ENCODE peak calls at places on chromosomes 3 and 15, in nine cellular contexts. One of them, this sample, is unnamed.

GRCh38 chr3:59268170-59268569 is 218.3 kb upstream of the CFAP20DC start:
- DNase-seq in OCI-LY7: no peak
- DNase-seq in GDM1: no peak
- DNase-seq in M059J: peak; percentile 40
- DNase-seq in vagina: no peak
- DNase-seq in nephron progenitor cell: no peak
- DNase-seq in kidney epithelial cell: no peak
- DNase-seq in GM13976: no peak
- DNase-seq in mammary epithelial cell: peak; percentile 75
- DNase-seq in this sample: no peak

GRCh38 chr3:152126260-152126659 is 142.5 kb upstream of the MBNL1 start:
- DNase-seq in OCI-LY7: no peak
- DNase-seq in GDM1: no peak
- DNase-seq in M059J: no peak
- DNase-seq in vagina: no peak
- DNase-seq in nephron progenitor cell: no peak
- DNase-seq in kidney epithelial cell: no peak
- DNase-seq in GM13976: no peak
- DNase-seq in mammary epithelial cell: no peak
- DNase-seq in this sample: no peak

GRCh38 chr3:188659444-188660100 is 505.6 kb downstream of the LPP start:
- DNase-seq in OCI-LY7: no peak
- DNase-seq in GDM1: no peak
- DNase-seq in M059J: no peak
- DNase-seq in vagina: no peak
- DNase-seq in nephron progenitor cell: no peak
- DNase-seq in kidney epithelial cell: no peak
- DNase-seq in GM13976: no peak
- DNase-seq in mammary epithelial cell: no peak
- DNase-seq in this sample: no peak

GRCh38 chr3:49704629-49705028 is 14.9 kb downstream of the AMIGO3 start:
- DNase-seq in OCI-LY7: no peak
- DNase-seq in GDM1: no peak
- DNase-seq in M059J: no peak
- DNase-seq in vagina: no peak
- DNase-seq in nephron progenitor cell: no peak
- DNase-seq in kidney epithelial cell: no peak
- DNase-seq in GM13976: no peak
- DNase-seq in mammary epithelial cell: no peak
- DNase-seq in this sample: no peak

GRCh38 chr15:56207711-56208110 is 36.0 kb downstream of the RFX7 start:
- DNase-seq in OCI-LY7: no peak
- DNase-seq in GDM1: no peak
- DNase-seq in M059J: peak; percentile 11
- DNase-seq in vagina: no peak
- DNase-seq in nephron progenitor cell: no peak
- DNase-seq in kidney epithelial cell: peak; percentile 1
- DNase-seq in GM13976: no peak
- DNase-seq in mammary epithelial cell: no peak
- DNase-seq in this sample: no peak

GRCh38 chr3:12187448-12188327 is 29.0 kb upstream of the TIMP4 start:
- DNase-seq in OCI-LY7: no peak
- DNase-seq in GDM1: peak; percentile 44
- DNase-seq in M059J: peak; percentile 63
- DNase-seq in vagina: peak; percentile 87
- DNase-seq in nephron progenitor cell: no peak
- DNase-seq in kidney epithelial cell: no peak
- DNase-seq in GM13976: peak; percentile 65
- DNase-seq in mammary epithelial cell: no peak
- DNase-seq in this sample: no peak

GRCh38 chr15:90037961-90038633 is 37.0 kb downstream of the ZNF710 start:
- DNase-seq in OCI-LY7: no peak
- DNase-seq in GDM1: peak; percentile 14
- DNase-seq in M059J: peak; percentile 17
- DNase-seq in vagina: no peak
- DNase-seq in nephron progenitor cell: no peak
- DNase-seq in kidney epithelial cell: no peak
- DNase-seq in GM13976: peak; percentile 84
- DNase-seq in mammary epithelial cell: peak; percentile 78
- DNase-seq in this sample: no peak

GRCh38 chr3:166962911-166963310 is 417.2 kb downstream of the ZBBX start:
- DNase-seq in OCI-LY7: no peak
- DNase-seq in GDM1: no peak
- DNase-seq in M059J: no peak
- DNase-seq in vagina: no peak
- DNase-seq in nephron progenitor cell: no peak
- DNase-seq in kidney epithelial cell: no peak
- DNase-seq in GM13976: no peak
- DNase-seq in mammary epithelial cell: no peak
- DNase-seq in this sample: no peak

GRCh38 chr3:43735618-43736017 is 44.9 kb downstream of the ABHD5 start:
- DNase-seq in OCI-LY7: no peak
- DNase-seq in GDM1: no peak
- DNase-seq in M059J: no peak
- DNase-seq in vagina: no peak
- DNase-seq in nephron progenitor cell: no peak
- DNase-seq in kidney epithelial cell: no peak
- DNase-seq in GM13976: no peak
- DNase-seq in mammary epithelial cell: no peak
- DNase-seq in this sample: no peak

GRCh38 chr3:136142592-136142991 is 53.5 kb downstream of the MSL2 start:
- DNase-seq in OCI-LY7: no peak
- DNase-seq in GDM1: no peak
- DNase-seq in M059J: peak; percentile 95
- DNase-seq in vagina: no peak
- DNase-seq in nephron progenitor cell: no peak
- DNase-seq in kidney epithelial cell: peak; percentile 73
- DNase-seq in GM13976: no peak
- DNase-seq in mammary epithelial cell: peak; percentile 87
- DNase-seq in this sample: no peak

GRCh38 chr15:31352911-31353811 is 26.5 kb downstream of the KLF13 start:
- DNase-seq in OCI-LY7: peak; percentile 71
- DNase-seq in GDM1: peak; percentile 65
- DNase-seq in M059J: peak; percentile 88
- DNase-seq in vagina: no peak
- DNase-seq in nephron progenitor cell: no peak
- DNase-seq in kidney epithelial cell: peak; percentile 47
- DNase-seq in GM13976: peak; percentile 92
- DNase-seq in mammary epithelial cell: no peak
- DNase-seq in this sample: no peak

GRCh38 chr15:48267766-48268165 is 61.7 kb downstream of the SLC12A1 start:
- DNase-seq in OCI-LY7: no peak
- DNase-seq in GDM1: no peak
- DNase-seq in M059J: no peak
- DNase-seq in vagina: no peak
- DNase-seq in nephron progenitor cell: no peak
- DNase-seq in kidney epithelial cell: no peak
- DNase-seq in GM13976: no peak
- DNase-seq in mammary epithelial cell: no peak
- DNase-seq in this sample: no peak

GRCh38 chr3:191721983-191722382 is 261.0 kb downstream of the PYDC2 start:
- DNase-seq in OCI-LY7: no peak
- DNase-seq in GDM1: no peak
- DNase-seq in M059J: peak; percentile 9
- DNase-seq in vagina: no peak
- DNase-seq in nephron progenitor cell: no peak
- DNase-seq in kidney epithelial cell: no peak
- DNase-seq in GM13976: no peak
- DNase-seq in mammary epithelial cell: peak; percentile 52
- DNase-seq in this sample: no peak

GRCh38 chr3:97938444-97938843 is 33.8 kb downstream of the RIOX2 start:
- DNase-seq in OCI-LY7: no peak
- DNase-seq in GDM1: no peak
- DNase-seq in M059J: peak; percentile 11
- DNase-seq in vagina: no peak
- DNase-seq in nephron progenitor cell: no peak
- DNase-seq in kidney epithelial cell: no peak
- DNase-seq in GM13976: no peak
- DNase-seq in mammary epithelial cell: no peak
- DNase-seq in this sample: no peak

GRCh38 chr3:78519281-78519680 is 1248.5 kb downstream of the ROBO1 start:
- DNase-seq in OCI-LY7: no peak
- DNase-seq in GDM1: no peak
- DNase-seq in M059J: peak; percentile 7
- DNase-seq in vagina: no peak
- DNase-seq in nephron progenitor cell: no peak
- DNase-seq in kidney epithelial cell: no peak
- DNase-seq in GM13976: no peak
- DNase-seq in mammary epithelial cell: no peak
- DNase-seq in this sample: no peak

GRCh38 chr15:42289166-42289565 is 15.9 kb upstream of the TMEM87A start:
- DNase-seq in OCI-LY7: no peak
- DNase-seq in GDM1: no peak
- DNase-seq in M059J: peak; percentile 57
- DNase-seq in vagina: no peak
- DNase-seq in nephron progenitor cell: no peak
- DNase-seq in kidney epithelial cell: no peak
- DNase-seq in GM13976: no peak
- DNase-seq in mammary epithelial cell: no peak
- DNase-seq in this sample: no peak

GRCh38 chr3:58052373-58053273 is 44.4 kb downstream of the FLNB start:
- DNase-seq in OCI-LY7: no peak
- DNase-seq in GDM1: no peak
- DNase-seq in M059J: peak; percentile 98
- DNase-seq in vagina: no peak
- DNase-seq in nephron progenitor cell: no peak
- DNase-seq in kidney epithelial cell: peak; percentile 92
- DNase-seq in GM13976: no peak
- DNase-seq in mammary epithelial cell: peak; percentile 94
- DNase-seq in this sample: no peak

GRCh38 chr3:151926956-151927355 is 53.5 kb downstream of the SUCNR1 start:
- DNase-seq in OCI-LY7: no peak
- DNase-seq in GDM1: no peak
- DNase-seq in M059J: peak; percentile 90
- DNase-seq in vagina: no peak
- DNase-seq in nephron progenitor cell: no peak
- DNase-seq in kidney epithelial cell: peak; percentile 43
- DNase-seq in GM13976: no peak
- DNase-seq in mammary epithelial cell: peak; percentile 60
- DNase-seq in this sample: no peak

GRCh38 chr3:60501303-60501702 is 749.9 kb downstream of the FHIT start:
- DNase-seq in OCI-LY7: no peak
- DNase-seq in GDM1: no peak
- DNase-seq in M059J: peak; percentile 3
- DNase-seq in vagina: no peak
- DNase-seq in nephron progenitor cell: no peak
- DNase-seq in kidney epithelial cell: no peak
- DNase-seq in GM13976: no peak
- DNase-seq in mammary epithelial cell: no peak
- DNase-seq in this sample: no peak

GRCh38 chr15:65305144-65305758 is 774 bp downstream of the RNU5B-1 start:
- DNase-seq in OCI-LY7: no peak
- DNase-seq in GDM1: no peak
- DNase-seq in M059J: no peak
- DNase-seq in vagina: no peak
- DNase-seq in nephron progenitor cell: no peak
- DNase-seq in kidney epithelial cell: no peak
- DNase-seq in GM13976: no peak
- DNase-seq in mammary epithelial cell: peak; percentile 100
- DNase-seq in this sample: no peak

GRCh38 chr15:89893027-89893426 is 767 bp downstream of the AP3S2 start:
- DNase-seq in OCI-LY7: no peak
- DNase-seq in GDM1: no peak
- DNase-seq in M059J: no peak
- DNase-seq in vagina: no peak
- DNase-seq in nephron progenitor cell: no peak
- DNase-seq in kidney epithelial cell: no peak
- DNase-seq in GM13976: no peak
- DNase-seq in mammary epithelial cell: peak; percentile 35
- DNase-seq in this sample: no peak

GRCh38 chr3:8610961-8611360 is 33.6 kb downstream of the SSUH2 start:
- DNase-seq in OCI-LY7: no peak
- DNase-seq in GDM1: no peak
- DNase-seq in M059J: no peak
- DNase-seq in vagina: no peak
- DNase-seq in nephron progenitor cell: no peak
- DNase-seq in kidney epithelial cell: no peak
- DNase-seq in GM13976: no peak
- DNase-seq in mammary epithelial cell: no peak
- DNase-seq in this sample: no peak

GRCh38 chr15:63586790-63587189 is 10.4 kb upstream of the FBXL22 start:
- DNase-seq in OCI-LY7: no peak
- DNase-seq in GDM1: no peak
- DNase-seq in M059J: no peak
- DNase-seq in vagina: no peak
- DNase-seq in nephron progenitor cell: no peak
- DNase-seq in kidney epithelial cell: no peak
- DNase-seq in GM13976: no peak
- DNase-seq in mammary epithelial cell: no peak
- DNase-seq in this sample: no peak

GRCh38 chr3:115862099-115862498 is 238.8 kb downstream of the GAP43 start:
- DNase-seq in OCI-LY7: no peak
- DNase-seq in GDM1: no peak
- DNase-seq in M059J: no peak
- DNase-seq in vagina: no peak
- DNase-seq in nephron progenitor cell: no peak
- DNase-seq in kidney epithelial cell: no peak
- DNase-seq in GM13976: no peak
- DNase-seq in mammary epithelial cell: no peak
- DNase-seq in this sample: no peak

GRCh38 chr3:189041482-189042090 is 130.2 kb upstream of the TPRG1 start:
- DNase-seq in OCI-LY7: peak; percentile 70
- DNase-seq in GDM1: peak; percentile 50
- DNase-seq in M059J: peak; percentile 75
- DNase-seq in vagina: no peak
- DNase-seq in nephron progenitor cell: peak; percentile 42
- DNase-seq in kidney epithelial cell: peak; percentile 9
- DNase-seq in GM13976: peak; percentile 49
- DNase-seq in mammary epithelial cell: peak; percentile 73
- DNase-seq in this sample: peak; percentile 15

GRCh38 chr3:99852851-99853250 is 35.2 kb downstream of the CMSS1 start:
- DNase-seq in OCI-LY7: no peak
- DNase-seq in GDM1: no peak
- DNase-seq in M059J: peak; percentile 58
- DNase-seq in vagina: no peak
- DNase-seq in nephron progenitor cell: no peak
- DNase-seq in kidney epithelial cell: no peak
- DNase-seq in GM13976: no peak
- DNase-seq in mammary epithelial cell: no peak
- DNase-seq in this sample: no peak

GRCh38 chr3:138459619-138460535 is 25.5 kb downstream of the ESYT3 start:
- DNase-seq in OCI-LY7: no peak
- DNase-seq in GDM1: no peak
- DNase-seq in M059J: no peak
- DNase-seq in vagina: no peak
- DNase-seq in nephron progenitor cell: no peak
- DNase-seq in kidney epithelial cell: no peak
- DNase-seq in GM13976: no peak
- DNase-seq in mammary epithelial cell: no peak
- DNase-seq in this sample: no peak

GRCh38 chr3:81419196-81419595 is 342.2 kb downstream of the GBE1 start:
- DNase-seq in OCI-LY7: peak; percentile 2
- DNase-seq in GDM1: no peak
- DNase-seq in M059J: no peak
- DNase-seq in vagina: no peak
- DNase-seq in nephron progenitor cell: no peak
- DNase-seq in kidney epithelial cell: no peak
- DNase-seq in GM13976: peak; percentile 11
- DNase-seq in mammary epithelial cell: no peak
- DNase-seq in this sample: no peak

GRCh38 chr3:77142636-77143035 is 102.7 kb downstream of the ROBO2 start:
- DNase-seq in OCI-LY7: no peak
- DNase-seq in GDM1: no peak
- DNase-seq in M059J: no peak
- DNase-seq in vagina: no peak
- DNase-seq in nephron progenitor cell: no peak
- DNase-seq in kidney epithelial cell: no peak
- DNase-seq in GM13976: no peak
- DNase-seq in mammary epithelial cell: no peak
- DNase-seq in this sample: no peak

This sample was measured in LNCaP clone FGC.